ENCODE peak calls at places on chromosomes 16 and 17, in four cellular contexts. U, A, X and B are unnamed samples.

GRCh38 chr16:84065536-84066132 is 23.0 kb upstream of the SLC38A8 start:
- DNase-seq in U (no peak), A (no peak), X (peak; percentile 74), B (peak; percentile 58)

GRCh38 chr16:22977294-22977697 is 163.3 kb downstream of the HS3ST2 start:
- DNase-seq in U (no peak), A (no peak), X (no peak), B (no peak)

GRCh38 chr17:65930140-65930715 is 261.7 kb downstream of the CEP112 start:
- DNase-seq in U (no peak), A (no peak), X (no peak), B (no peak)

GRCh38 chr17:77502626-77503292 is 362.0 kb downstream of the SEC14L1 start:
- DNase-seq in U (peak; percentile 31), A (no peak), X (peak; percentile 2), B (peak; percentile 58)

GRCh38 chr17:33750943-33751701 is 458.0 kb upstream of the ASIC2 start:
- DNase-seq in U (peak; percentile 64), A (peak; percentile 65), X (peak; percentile 80), B (peak; percentile 80)

GRCh38 chr16:11092788-11093577 is 148.6 kb downstream of the CLEC16A start:
- DNase-seq in U (no peak), A (no peak), X (no peak), B (no peak)

GRCh38 chr16:22763655-22764054 is 50.3 kb upstream of the HS3ST2 start:
- DNase-seq in U (no peak), A (no peak), X (peak; percentile 16), B (no peak)

GRCh38 chr16:1481906-1482835 is 6.6 kb downstream of the PTX4 start:
- DNase-seq in U (no peak), A (no peak), X (no peak), B (peak; percentile 65)

GRCh38 chr17:29603109-29603674 is 10.3 kb downstream of the ANKRD13B start:
- DNase-seq in U (no peak), A (no peak), X (no peak), B (no peak)

GRCh38 chr16:65023802-65024201 is 98.1 kb downstream of the CDH11 start:
- DNase-seq in U (no peak), A (no peak), X (no peak), B (no peak)

GRCh38 chr17:78147315-78147998 is 1.3 kb downstream of the C17orf99 start:
- DNase-seq in U (peak; percentile 43), A (peak; percentile 76), X (no peak), B (peak; percentile 86)

GRCh38 chr17:80498242-80498919 is 22.0 kb upstream of the NPTX1 start:
- DNase-seq in U (no peak), A (no peak), X (no peak), B (no peak)

GRCh38 chr16:54027126-54027922 is 259.3 kb downstream of the IRX3 start:
- DNase-seq in U (no peak), A (no peak), X (no peak), B (no peak)

GRCh38 chr17:29042679-29043538 is at the start of gene PIPOX:
- DNase-seq in U (peak; percentile 92), A (peak; percentile 41), X (peak; percentile 63), B (no peak)

GRCh38 chr17:67542219-67543114 is 165.4 kb downstream of the PITPNC1 start:
- DNase-seq in U (no peak), A (no peak), X (no peak), B (no peak)

GRCh38 chr17:82073446-82073845 is 7.8 kb upstream of the DUS1L start:
- DNase-seq in U (no peak), A (no peak), X (no peak), B (no peak)

GRCh38 chr16:14486520-14487303 is 143.3 kb downstream of the PARN start:
- DNase-seq in U (peak; percentile 92), A (peak; percentile 83), X (peak; percentile 92), B (no peak)

GRCh38 chr17:39927928-39928867 is 666 bp downstream of the LRRC3C start:
- DNase-seq in U (peak; percentile 76), A (peak; percentile 56), X (peak; percentile 54), B (peak; percentile 87)

GRCh38 chr17:74759941-74760340 is 11.5 kb downstream of the NHERF1 start:
- DNase-seq in U (no peak), A (peak; percentile 57), X (peak; percentile 78), B (no peak)

GRCh38 chr16:8963010-8963824 is 489 bp downstream of the USP7 start:
- DNase-seq in U (no peak), A (no peak), X (peak; percentile 48), B (peak; percentile 87)

GRCh38 chr17:60641810-60642220 is 35.8 kb upstream of the BCAS3 start:
- DNase-seq in U (peak; percentile 65), A (peak; percentile 68), X (peak; percentile 91), B (no peak)

GRCh38 chr17:5638596-5638995 is 54.3 kb upstream of the NLRP1 start:
- DNase-seq in U (no peak), A (no peak), X (no peak), B (no peak)

GRCh38 chr16:21162661-21163151 is 4.2 kb downstream of the LDAF1 start:
- DNase-seq in U (no peak), A (no peak), X (no peak), B (no peak)

GRCh38 chr17:29163563-29163962 is 16.6 kb downstream of the MYO18A start:
- DNase-seq in U (no peak), A (no peak), X (peak; percentile 26), B (peak; percentile 6)

GRCh38 chr16:84175351-84176081 is 11.3 kb downstream of the TAF1C start:
- DNase-seq in U (no peak), A (peak; percentile 43), X (peak; percentile 80), B (peak; percentile 81)

GRCh38 chr17:72430611-72431432 is 310.0 kb downstream of the SOX9 start:
- DNase-seq in U (no peak), A (no peak), X (no peak), B (no peak)

GRCh38 chr17:19376799-19377198 is 1.5 kb upstream of the MAPK7 start:
- DNase-seq in U (peak; percentile 22), A (no peak), X (no peak), B (no peak)

GRCh38 chr17:54451051-54451450 is 449.6 kb upstream of the TOM1L1 start:
- DNase-seq in U (no peak), A (no peak), X (no peak), B (no peak)
- H3K9me3 ChIP-seq in U (no peaks in the 10 kb centered on the region), A (no peaks in the 10 kb centered on the region), X (no peaks in the 10 kb centered on the region), B (peaks cover 3% of the 10 kb centered on the region)

GRCh38 chr16:46482895-46483294 is 138.3 kb downstream of the SHCBP1 start:
- DNase-seq in U (no peak), A (no peak), X (no peak), B (no peak)
- H3K9me3 ChIP-seq in U (no peaks in the 10 kb centered on the region), A (peaks cover 4% of the 10 kb centered on the region), X (peaks cover 3% of the 10 kb centered on the region), B (peaks cover 38% of the 10 kb centered on the region)

GRCh38 chr16:31842864-31843263 is 30.7 kb upstream of the ZNF267 start:
- DNase-seq in U (no peak), A (no peak), X (no peak), B (no peak)
- H3K9me3 ChIP-seq in U (peaks cover 5% of the 10 kb centered on the region), A (peaks cover 27% of the 10 kb centered on the region), X (no peaks in the 10 kb centered on the region), B (peaks cover 58% of the 10 kb centered on the region)

DNA sequence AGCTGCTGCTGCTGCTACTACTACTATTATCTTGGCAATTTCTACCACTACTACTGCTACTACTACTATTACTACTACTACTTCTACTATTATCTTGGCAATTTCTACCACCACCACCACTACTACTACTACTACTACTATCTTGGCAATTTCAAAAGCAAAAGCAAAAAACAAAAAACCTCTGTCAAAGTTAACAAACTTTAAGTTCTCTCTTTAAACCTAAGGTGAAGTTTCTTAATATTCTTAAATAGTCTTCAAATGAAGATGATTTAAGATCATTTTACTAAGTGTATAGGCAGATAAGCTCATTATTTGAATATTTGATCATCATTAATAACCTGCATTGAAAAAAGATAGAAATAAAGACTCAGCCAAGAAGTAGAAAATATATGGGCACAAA is 118.5 kb downstream of the BRIP1 start:
- DNase-seq in U (no peak), A (no peak), X (no peak), B (no peak)
- H3K9me3 ChIP-seq in U (no peaks in the 10 kb centered on the region), A (no peaks in the 10 kb centered on the region), X (no peaks in the 10 kb centered on the region), B (peaks cover 27% of the 10 kb centered on the region)

GRCh38 chr17:47164263-47164662 is 24.8 kb downstream of the CDC27 start:
- DNase-seq in U (no peak), A (no peak), X (no peak), B (no peak)
- H3K9me3 ChIP-seq in U (no peaks in the 10 kb centered on the region), A (no peaks in the 10 kb centered on the region), X (no peaks in the 10 kb centered on the region), B (no peaks in the 10 kb centered on the region)